ENCODE peak calls at places on chromosomes 16 and 17, in seven cellular contexts. K is IMR-90, F is H1, M is neuronal stem cell, A is H9, D is trophoblast cell, R is mesenchymal stem cell. Y is an unnamed sample.

GRCh38 chr17:34584805-34585416 is 5.5 kb downstream of the TMEM132E start:
- DNase-seq in K (peak), F (no peak), M (no peak), A (no peak), D (peak), R (no peak), Y (peak)

GRCh38 chr17:72090108-72090507 is 30.7 kb upstream of the SOX9 start:
- DNase-seq in K (no peak), F (no peak), M (no peak), A (no peak), D (no peak), R (peak), Y (no peak)

GRCh38 chr16:89138843-89139520 is 32.6 kb upstream of the CDH15 start:
- DNase-seq in K (no peak), F (no peak), M (no peak), A (no peak), D (no peak), R (no peak), Y (no peak)

GRCh38 chr17:73720187-73720834 is 76.1 kb upstream of the SDK2 start:
- DNase-seq in K (no peak), F (no peak), M (no peak), A (no peak), D (no peak), R (no peak), Y (peak)

GRCh38 chr17:45346255-45347015 is 29.6 kb upstream of the MAP3K14 start:
- DNase-seq in K (peak), F (no peak), M (no peak), A (peak), D (no peak), R (no peak), Y (no peak)

GRCh38 chr16:13835935-13836334 is 84.0 kb upstream of the ERCC4 start:
- DNase-seq in K (no peak), F (no peak), M (no peak), A (no peak), D (no peak), R (no peak), Y (no peak)

GRCh38 chr17:76972046-76972641 is 103.9 kb downstream of the MGAT5B start:
- DNase-seq in K (no peak), F (no peak), M (no peak), A (no peak), D (no peak), R (no peak), Y (peak)

GRCh38 chr16:58499092-58499511 is 841 bp upstream of the NDRG4 start:
- DNase-seq in K (no peak), F (no peak), M (no peak), A (peak), D (no peak), R (no peak), Y (no peak)

GRCh38 chr16:1538804-1539520 is 5.5 kb downstream of the TMEM204 start:
- DNase-seq in K (no peak), F (no peak), M (no peak), A (peak), D (no peak), R (no peak), Y (peak)

GRCh38 chr16:70438983-70439862 is at the start of gene ST3GAL2:
- DNase-seq in K (peak), F (peak), M (peak), A (peak), D (peak), R (peak), Y (peak)

GRCh38 chr16:17245727-17246576 is 224.8 kb downstream of the XYLT1 start:
- DNase-seq in K (no peak), F (no peak), M (no peak), A (no peak), D (no peak), R (no peak), Y (peak)

GRCh38 chr16:50735629-50736122 is 6.2 kb upstream of the CYLD start:
- DNase-seq in K (no peak), F (no peak), M (no peak), A (no peak), D (no peak), R (no peak), Y (no peak)

GRCh38 chr17:38606646-38607611 is 1.2 kb upstream of the SRCIN1 start:
- DNase-seq in K (no peak), F (no peak), M (no peak), A (peak), D (no peak), R (no peak), Y (peak)

GRCh38 chr17:54418467-54418866 is 482.2 kb upstream of the TOM1L1 start:
- DNase-seq in K (no peak), F (no peak), M (no peak), A (no peak), D (no peak), R (no peak), Y (no peak)

GRCh38 chr17:80270836-80271235 is 10.2 kb downstream of the RNF213 start:
- DNase-seq in K (no peak), F (peak), M (peak), A (peak), D (peak), R (peak), Y (peak)

GRCh38 chr17:78616946-78617345 is 39.8 kb upstream of the DNAH17 start:
- DNase-seq in K (no peak), F (no peak), M (no peak), A (no peak), D (no peak), R (no peak), Y (no peak)

GRCh38 chr16:75455677-75456076 is 8.8 kb downstream of the TMEM170A start:
- DNase-seq in K (no peak), F (no peak), M (no peak), A (no peak), D (no peak), R (no peak), Y (no peak)

GRCh38 chr16:46972429-46972970 is 974 bp downstream of the DNAJA2 start:
- DNase-seq in K (peak), F (no peak), M (no peak), A (no peak), D (peak), R (peak), Y (no peak)

GRCh38 chr16:64695684-64696083 is 426.2 kb downstream of the CDH11 start:
- DNase-seq in K (no peak), F (no peak), M (no peak), A (no peak), D (no peak), R (peak), Y (no peak)

GRCh38 chr16:1929105-1929504 is 10.9 kb upstream of the HS3ST6 start:
- DNase-seq in K (no peak), F (no peak), M (no peak), A (no peak), D (peak), R (no peak), Y (no peak)

GRCh38 chr17:38451030-38451839 is 23.0 kb downstream of the ARHGAP23 start:
- DNase-seq in K (peak), F (peak), M (no peak), A (peak), D (peak), R (no peak), Y (peak)

GRCh38 chr16:77739493-77739892 is 17.2 kb downstream of the NUDT7 start:
- DNase-seq in K (peak), F (no peak), M (no peak), A (no peak), D (peak), R (no peak), Y (no peak)

GRCh38 chr16:87101903-87102302 is 215.3 kb downstream of the C16orf95 start:
- DNase-seq in K (peak), F (no peak), M (no peak), A (no peak), D (no peak), R (no peak), Y (no peak)

GRCh38 chr17:77493238-77493812 is 352.6 kb downstream of the SEC14L1 start:
- DNase-seq in K (no peak), F (no peak), M (no peak), A (no peak), D (no peak), R (no peak), Y (no peak)

GRCh38 chr17:20968913-20969616 is 73.7 kb downstream of the USP22 start:
- DNase-seq in K (no peak), F (no peak), M (no peak), A (no peak), D (no peak), R (no peak), Y (no peak)

GRCh38 chr16:11564046-11564926 is 22.4 kb downstream of the LITAF start:
- DNase-seq in K (no peak), F (no peak), M (no peak), A (no peak), D (no peak), R (no peak), Y (no peak)
- H2BK120ac ChIP-seq in K (no peak), F (no peak), M (no peak), A (peak), D (no peak), R (no peak), Y (no peak)

DNA sequence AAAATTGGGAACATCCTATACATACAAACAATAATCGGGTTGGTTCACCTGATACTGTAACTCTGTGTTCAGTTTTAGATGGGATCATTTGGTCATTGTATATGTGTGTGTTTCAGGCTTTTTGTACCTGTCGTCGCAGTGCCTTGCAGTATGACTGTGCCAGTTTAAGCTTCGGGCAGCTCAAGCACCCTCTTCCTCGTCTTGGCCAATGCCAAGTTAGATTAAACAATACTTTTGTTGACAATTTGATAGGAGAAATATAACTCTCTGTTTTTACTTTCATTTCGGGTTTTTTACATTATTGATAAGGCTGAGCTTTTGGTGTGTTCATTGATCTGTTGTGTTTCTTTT is 37.0 kb upstream of the ARHGAP17 start:
- DNase-seq in K (no peak), F (no peak), M (no peak), A (no peak), D (no peak), R (no peak), Y (no peak)
- H3K4me2 ChIP-seq in K (no peak), F (no peak), M (no peak), A (no peak), D (no peak), R (no peak), Y (no peak)

GRCh38 chr16:68458551-68458950 is 10.2 kb upstream of the SMPD3 start:
- DNase-seq in K (no peak), F (no peak), M (no peak), A (no peak), D (peak), R (no peak), Y (no peak)
- H2BK120ac ChIP-seq in K (no peak), F (no peak), M (no peak), A (no peak), D (no peak), R (no peak), Y (no peak)

GRCh38 chr16:66260522-66261290 is 105.8 kb upstream of the CDH5 start:
- DNase-seq in K (no peak), F (no peak), M (no peak), A (no peak), D (no peak), R (no peak), Y (no peak)
- H3K4me2 ChIP-seq in K (no peak), F (no peak), M (no peak), A (no peak), D (no peak), R (no peak), Y (no peak)

GRCh38 chr17:81973432-81973831 is 4.0 kb upstream of the ASPSCR1 start:
- DNase-seq in K (no peak), F (no peak), M (no peak), A (no peak), D (no peak), R (no peak), Y (no peak)
- H2BK120ac ChIP-seq in K (no peak), F (no peak), M (no peak), A (no peak), D (no peak), R (no peak), Y (no peak)

Y was measured in mesendoderm.